ENCODE peak calls at places on chromosome 9, in six cellular contexts. K is cardiac muscle cell, S is WERI-Rb-1, D is GM23248, E is tibial nerve, N is aorta. F is an unnamed sample.

GRCh38 chr9:134601764-134602163 is 39.8 kb upstream of the COL5A1 start:
- DNase-seq in K (no peak), S (no peak), D (peak; percentile 56), E (peak; percentile 2), N (no peak), F (no peak)

GRCh38 chr9:125262217-125262991 is 778 bp downstream of the GAPVD1 start:
- DNase-seq in K (peak; percentile 69), S (no peak), D (peak; percentile 53), E (no peak), N (no peak), F (no peak)

GRCh38 chr9:97781902-97782301 is 71.1 kb upstream of the FOXE1 start:
- DNase-seq in K (no peak), S (no peak), D (no peak), E (no peak), N (no peak), F (no peak)

GRCh38 chr9:133943036-133943780 is 48.9 kb downstream of the VAV2 start:
- DNase-seq in K (no peak), S (no peak), D (no peak), E (no peak), N (peak; percentile 32), F (no peak)

GRCh38 chr9:38423273-38423938 is 848 bp downstream of the IGFBPL1 start:
- DNase-seq in K (no peak), S (no peak), D (no peak), E (no peak), N (no peak), F (no peak)

GRCh38 chr9:8784813-8785212 is 985.2 kb upstream of the DMAC1 start:
- DNase-seq in K (no peak), S (no peak), D (no peak), E (no peak), N (no peak), F (no peak)

GRCh38 chr9:84874583-84874982 is 205.1 kb downstream of the NTRK2 start:
- DNase-seq in K (no peak), S (no peak), D (peak; percentile 28), E (no peak), N (no peak), F (no peak)

GRCh38 chr9:105318729-105319513 is 74.5 kb downstream of the SLC44A1 start:
- DNase-seq in K (no peak), S (no peak), D (no peak), E (no peak), N (no peak), F (no peak)

GRCh38 chr9:124357591-124358361 is 57.5 kb downstream of the PSMB7 start:
- DNase-seq in K (no peak), S (peak; percentile 87), D (no peak), E (no peak), N (no peak), F (no peak)

GRCh38 chr9:37443566-37443965 is 21.1 kb downstream of the GRHPR start:
- DNase-seq in K (no peak), S (no peak), D (no peak), E (no peak), N (no peak), F (no peak)

GRCh38 chr9:103243553-103243952 is 248.4 kb downstream of the CYLC2 start:
- DNase-seq in K (no peak), S (no peak), D (no peak), E (no peak), N (no peak), F (no peak)
- H3K27ac ChIP-seq in K (no peak overlapping the region), S (no peak overlapping the region), D (no peak overlapping the region), E (no peak overlapping the region), N (no peak overlapping the region), F (no peak overlapping the region)

GRCh38 chr9:130265431-130266235 is at the start of gene HMCN2:
- DNase-seq in K (peak; percentile 66), S (peak; percentile 51), D (peak; percentile 30), E (no peak), N (no peak), F (no peak)
- H3K27me3 ChIP-seq in K (peaks cover 72% of the 10 kb centered on the region), S (peaks cover 8% of the 10 kb centered on the region), D (peaks cover 59% of the 10 kb centered on the region), E (no peaks in the 10 kb centered on the region), N (peaks cover 3% of the 10 kb centered on the region), F (peaks cover 81% of the 10 kb centered on the region)

DNA sequence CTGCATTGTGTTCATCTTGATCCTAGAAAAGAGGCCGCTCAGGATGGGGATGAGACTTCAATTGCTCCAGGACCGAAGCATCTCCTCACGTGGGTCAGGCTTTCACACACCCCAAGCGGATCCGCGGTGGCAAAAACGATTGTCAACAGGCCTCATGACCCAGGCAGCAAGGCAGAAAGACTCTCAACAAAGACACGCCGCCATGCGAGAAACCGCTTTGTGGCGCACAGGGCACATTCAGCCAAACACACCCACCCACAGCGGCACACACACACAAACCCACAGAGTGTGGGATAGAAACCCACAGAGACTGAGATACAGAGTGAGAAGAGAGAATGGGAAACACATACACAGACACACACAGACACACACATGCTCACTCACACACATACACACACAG is 483.4 kb downstream of the SPATA31A7 start:
- DNase-seq in K (no peak), S (no peak), D (no peak), E (no peak), N (no peak), F (no peak)
- H3K9me3 ChIP-seq in K (no peaks in the 10 kb centered on the region), S (no peaks in the 10 kb centered on the region), D (no peaks in the 10 kb centered on the region), E (no peaks in the 10 kb centered on the region), N (peaks cover 2% of the 10 kb centered on the region), F (peaks cover 5% of the 10 kb centered on the region)

GRCh38 chr9:36163049-36163839 is 5.9 kb upstream of the CCIN start:
- DNase-seq in K (peak; percentile 89), S (peak; percentile 15), D (peak; percentile 47), E (no peak), N (peak; percentile 86), F (no peak)

GRCh38 chr9:36163840-36164175 is 5.4 kb upstream of the CCIN start:
- DNase-seq in K (no peak), S (no peak), D (peak; percentile 83), E (no peak), N (no peak), F (no peak)

GRCh38 chr9:36162211-36162610 is 7.0 kb upstream of the CCIN start:
- DNase-seq in K (no peak), S (no peak), D (no peak), E (no peak), N (no peak), F (no peak)

GRCh38 chr9:36158917-36159316 is 10.3 kb upstream of the CCIN start:
- DNase-seq in K (no peak), S (no peak), D (peak; percentile 70), E (no peak), N (no peak), F (no peak)

DNA sequence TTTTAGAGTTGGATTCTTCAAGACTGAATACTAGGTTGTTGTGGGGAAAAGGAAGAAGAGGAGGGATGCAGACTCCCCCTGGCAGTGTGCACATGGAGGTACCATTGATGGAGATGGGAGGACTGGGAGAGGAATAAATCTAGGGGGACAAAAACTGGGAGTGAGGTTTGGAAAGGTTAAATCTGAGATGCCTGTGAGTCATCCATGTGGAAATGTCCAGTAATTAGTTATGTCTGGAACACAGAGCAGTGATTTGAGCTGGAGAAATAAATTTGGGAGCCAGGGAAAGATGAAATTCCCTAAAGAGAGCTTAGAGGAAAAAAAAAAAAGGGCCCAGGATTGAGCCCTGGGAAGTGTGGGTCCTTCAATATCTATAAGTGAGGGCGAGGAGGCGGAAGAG is 8.0 kb upstream of the CCIN start:
- DNase-seq in K (no peak), S (no peak), D (peak; percentile 70), E (no peak), N (no peak), F (no peak)
- H3K27ac ChIP-seq in K (no peak overlapping the region), S (no peak overlapping the region), D (peak overlapping the region; percentile 27), E (no peak overlapping the region), N (peak overlapping the region; percentile 32), F (no peak overlapping the region)

DNA sequence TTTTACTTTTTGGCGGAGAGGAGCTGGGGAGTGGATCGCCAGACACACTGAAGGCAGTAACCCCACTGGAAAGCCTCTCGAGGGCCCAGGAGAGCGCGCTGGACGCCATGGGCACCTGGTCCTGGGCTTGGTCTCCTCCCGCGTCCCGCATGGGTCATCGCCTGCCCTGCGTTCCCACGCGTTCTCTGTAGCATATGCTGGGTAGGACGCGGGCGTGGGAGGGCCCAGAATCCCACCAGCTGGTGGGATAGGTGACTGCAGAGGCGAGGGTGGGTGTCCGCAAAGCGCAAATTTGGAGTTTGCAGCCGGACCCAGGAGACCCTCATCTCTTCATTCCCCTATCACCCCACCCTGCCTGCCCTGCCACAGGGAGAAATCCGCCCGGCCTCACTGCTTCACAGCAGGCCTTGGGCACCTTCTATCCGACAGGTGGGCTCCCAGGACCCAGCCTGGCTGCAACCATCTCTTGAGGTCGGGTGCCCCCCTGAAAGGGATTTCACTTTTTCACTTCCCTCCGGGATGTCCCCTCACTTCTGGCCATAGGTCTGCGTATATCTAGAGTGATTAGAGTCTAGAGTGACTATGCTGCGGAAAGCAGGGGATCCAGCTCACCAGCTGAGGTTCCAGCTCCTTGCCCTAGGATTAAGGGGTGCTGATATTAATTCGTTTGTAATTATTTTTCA is 2.9 kb downstream of the DMRT2 start:
- DNase-seq in K (no peak), S (no peak), D (no peak), E (no peak), N (no peak), F (no peak)
- H3K27me3 ChIP-seq in K (peaks cover 91% of the 10 kb centered on the region), S (peaks cover 26% of the 10 kb centered on the region), D (peaks cover 3% of the 10 kb centered on the region), E (peaks cover 4% of the 10 kb centered on the region), N (peaks cover 4% of the 10 kb centered on the region), F (peaks cover 80% of the 10 kb centered on the region)

GRCh38 chr9:118129541-118129940 is 425.3 kb downstream of the TLR4 start:
- DNase-seq in K (no peak), S (no peak), D (no peak), E (no peak), N (no peak), F (no peak)

DNA sequence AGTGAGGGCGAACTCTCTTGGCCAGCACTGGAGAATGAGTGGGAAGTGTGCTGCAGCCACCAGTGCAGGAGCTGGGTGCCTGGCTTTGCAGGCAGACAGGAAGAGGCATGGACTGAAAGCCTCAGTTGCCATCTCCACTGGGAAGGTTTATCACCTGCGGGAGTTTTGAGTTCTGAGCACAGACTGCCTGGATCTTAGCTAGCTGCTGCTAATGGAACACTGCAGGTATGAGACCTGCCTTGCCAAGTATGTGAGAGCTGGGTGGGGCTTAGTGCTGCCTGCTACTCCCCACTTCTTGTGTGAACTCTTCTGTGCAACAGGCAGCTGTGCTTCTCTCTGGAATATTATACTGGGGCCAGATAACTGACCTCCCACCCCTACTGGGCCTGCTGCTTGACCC is 424.1 kb downstream of the TLR4 start:
- DNase-seq in K (no peak), S (no peak), D (no peak), E (no peak), N (no peak), F (no peak)
- H3K9me3 ChIP-seq in K (no peaks in the 10 kb centered on the region), S (no peaks in the 10 kb centered on the region), D (no peaks in the 10 kb centered on the region), E (no peaks in the 10 kb centered on the region), N (peaks cover 2% of the 10 kb centered on the region), F (no peaks in the 10 kb centered on the region)

DNA sequence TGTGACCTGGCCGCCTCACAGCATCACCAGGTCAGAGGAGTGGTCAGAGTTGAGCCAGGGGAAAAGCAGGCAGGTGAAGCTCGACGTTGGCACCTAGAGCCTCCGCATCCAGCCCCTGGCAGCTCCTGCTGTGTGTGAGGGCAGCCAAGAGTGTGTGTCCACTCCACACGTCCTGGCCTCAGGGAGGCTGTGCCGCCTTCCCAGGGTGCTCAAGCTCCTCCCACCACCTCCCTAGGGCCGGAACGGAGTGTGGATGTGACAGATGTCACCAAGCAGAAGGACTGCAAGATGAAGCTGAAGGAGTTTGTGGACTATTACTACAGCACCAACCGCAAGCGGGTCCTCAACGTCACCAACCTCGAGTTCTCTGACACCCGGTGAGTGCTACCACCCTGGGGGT is 72.5 kb downstream of the PHF2 start:
- DNase-seq in K (no peak), S (peak; percentile 32), D (no peak), E (no peak), N (peak; percentile 33), F (no peak)
- H3K27ac ChIP-seq in K (no peak overlapping the region), S (no peak overlapping the region), D (no peak overlapping the region), E (no peak overlapping the region), N (no peak overlapping the region), F (no peak overlapping the region)

F was measured in CD4-positive, alpha-beta T cell.